ENCODE peak calls at places on chromosomes 1 and 21, in six cellular contexts. L is C1 segment of cervical spinal cord; R is HS-27A; E is PC-9; O is activated CD4-positive, CD25-positive, alpha-beta regulatory T cell; S is NCI-H2171. B is an unnamed sample.

GRCh38 chr1:117366281-117366981 is 818 bp upstream of the MAN1A2 start:
- DNase-seq in L (peak; percentile 59), R (no peak), E (peak; percentile 87), O (peak; percentile 74), S (peak; percentile 74), B (no peak)

GRCh38 chr1:23719162-23719820 is 24.0 kb upstream of the ELOA start:
- DNase-seq in L (no peak), R (no peak), E (no peak), O (no peak), S (no peak), B (no peak)

GRCh38 chr1:91325456-91325855 is 79.2 kb downstream of the HFM1 start:
- DNase-seq in L (no peak), R (no peak), E (no peak), O (no peak), S (no peak), B (no peak)

GRCh38 chr1:19087017-19087736 is 122.9 kb downstream of the UBR4 start:
- DNase-seq in L (no peak), R (no peak), E (no peak), O (no peak), S (no peak), B (no peak)

GRCh38 chr21:38422067-38422466 is 76.2 kb downstream of the ERG start:
- DNase-seq in L (no peak), R (no peak), E (no peak), O (no peak), S (no peak), B (no peak)

GRCh38 chr1:240005997-240006650 is 85.6 kb upstream of the FMN2 start:
- DNase-seq in L (no peak), R (no peak), E (no peak), O (no peak), S (no peak), B (no peak)

GRCh38 chr1:35539073-35539823 is 18.0 kb downstream of the KIAA0319L start:
- DNase-seq in L (no peak), R (no peak), E (no peak), O (no peak), S (peak; percentile 61), B (no peak)

GRCh38 chr1:21579788-21580187 is 70.6 kb downstream of the ALPL start:
- DNase-seq in L (no peak), R (no peak), E (no peak), O (no peak), S (no peak), B (no peak)

GRCh38 chr1:110903853-110904500 is 31.0 kb downstream of the CD53 start:
- DNase-seq in L (no peak), R (no peak), E (no peak), O (no peak), S (no peak), B (no peak)

GRCh38 chr1:8340456-8340855 is 22.5 kb downstream of the SLC45A1 start:
- DNase-seq in L (no peak), R (no peak), E (no peak), O (no peak), S (no peak), B (no peak)

GRCh38 chr1:210786546-210786945 is 347.4 kb downstream of the KCNH1 start:
- DNase-seq in L (no peak), R (no peak), E (no peak), O (no peak), S (no peak), B (no peak)